ENCODE peak calls at places on chromosomes 6 and 20, in four cellular contexts. K is tibial artery, C is osteocyte, G is ACHN. E is an unnamed sample.

GRCh38 chr6:91480397-91480796 is 893.5 kb upstream of the MAP3K7 start:
- DNase-seq in K (no peak), C (no peak), G (no peak), E (peak)

GRCh38 chr20:45469336-45470261 is at the start of gene WFDC2:
- DNase-seq in K (no peak), C (no peak), G (peak), E (no peak)

GRCh38 chr6:158005626-158006180 is 24.0 kb downstream of the SYNJ2 start:
- DNase-seq in K (no peak), C (no peak), G (no peak), E (no peak)

GRCh38 chr6:34370371-34370770 is 22.1 kb downstream of the NUDT3 start:
- DNase-seq in K (no peak), C (no peak), G (no peak), E (no peak)

GRCh38 chr6:107124934-107125348 is 9.6 kb upstream of the BEND3 start:
- DNase-seq in K (no peak), C (no peak), G (no peak), E (no peak)

GRCh38 chr6:105258816-105259215 is 79.0 kb upstream of the POPDC3 start:
- DNase-seq in K (no peak), C (no peak), G (no peak), E (no peak)

GRCh38 chr6:109318328-109318876 is 63.9 kb downstream of the CD164 start:
- DNase-seq in K (no peak), C (no peak), G (no peak), E (peak)

GRCh38 chr6:149746147-149746946 is at the start of gene NUP43:
- DNase-seq in K (peak), C (peak), G (peak), E (peak)

GRCh38 chr6:52839124-52840055 is 1.2 kb downstream of the GSTA5 start:
- DNase-seq in K (no peak), C (no peak), G (peak), E (peak)

GRCh38 chr6:148836751-148837150 is 89.9 kb downstream of the UST start:
- DNase-seq in K (no peak), C (no peak), G (no peak), E (no peak)

GRCh38 chr6:137159912-137160311 is 13.5 kb downstream of the IL22RA2 start:
- DNase-seq in K (no peak), C (no peak), G (no peak), E (no peak)